ENCODE peak calls at places on chromosome 20, in ten cellular contexts. P, Z, R, A, J, Q, F, W, C and E are unnamed samples.

GRCh38 chr20:18613553-18613952 is 25.7 kb downstream of the DTD1 start:
- DNase-seq in C (no peak), F (no peak), Q (no peak), P (no peak), A (peak), R (no peak), J (peak), W (peak), Z (no peak), E (no peak)

GRCh38 chr20:37741560-37741959 is 47.7 kb downstream of the CTNNBL1 start:
- DNase-seq in F (no peak), W (peak), Z (no peak), A (no peak), J (no peak), Q (no peak), P (no peak), R (no peak), C (peak), E (no peak)

GRCh38 chr20:37914672-37915433 is 11.9 kb downstream of the VSTM2L start:
- DNase-seq in F (no peak), C (peak), Z (no peak), Q (peak), W (no peak), A (no peak), J (no peak), P (peak), R (no peak), E (no peak)

GRCh38 chr20:33229843-33230242 is 6.0 kb upstream of the BPIFA1 start:
- DNase-seq in R (no peak), Z (no peak), A (no peak), F (no peak), J (no peak), P (no peak), Q (no peak), C (peak), W (no peak), E (no peak)

GRCh38 chr20:10385850-10386544 is 48.0 kb downstream of the MKKS start:
- DNase-seq in J (no peak), Q (no peak), W (no peak), R (no peak), A (peak), C (no peak), P (no peak), Z (no peak), F (no peak), E (no peak)

GRCh38 chr20:63027425-63028389 is 20.9 kb upstream of the BHLHE23 start:
- DNase-seq in R (peak), P (peak), C (no peak), J (no peak), Z (no peak), W (peak), F (no peak), Q (no peak), A (no peak), E (no peak)

GRCh38 chr20:63006611-63007471 is at the start of gene BHLHE23:
- DNase-seq in W (no peak), R (no peak), Q (no peak), C (no peak), P (no peak), F (no peak), J (no peak), Z (no peak), A (no peak), E (no peak)

GRCh38 chr20:59388402-59388801 is 88.0 kb downstream of the EDN3 start:
- DNase-seq in Q (no peak), P (no peak), J (no peak), A (no peak), W (no peak), F (no peak), R (no peak), Z (no peak), C (no peak), E (no peak)

GRCh38 chr20:46135856-46136633 is 17.9 kb downstream of the CD40 start:
- DNase-seq in P (no peak), W (no peak), R (no peak), A (no peak), C (no peak), Z (no peak), J (no peak), Q (no peak), F (no peak), E (no peak)

GRCh38 chr20:61251529-61252393 is at the start of gene CDH4:
- DNase-seq in W (no peak), A (no peak), P (no peak), F (no peak), Q (no peak), Z (no peak), J (no peak), R (no peak), C (no peak), E (no peak)

GRCh38 chr20:16308754-16309153 is 264.5 kb downstream of the KIF16B start:
- DNase-seq in W (no peak), Q (no peak), R (no peak), P (no peak), Z (no peak), F (no peak), C (no peak), J (no peak), A (peak), E (no peak)

GRCh38 chr20:37524859-37525708 is 2.6 kb downstream of the BLCAP start:
- DNase-seq in P (no peak), A (peak), W (peak), F (peak), R (no peak), Q (no peak), J (peak), Z (no peak), C (no peak), E (no peak)

GRCh38 chr20:17935186-17935585 is 33.4 kb downstream of the SNX5 start:
- DNase-seq in Z (no peak), J (no peak), Q (no peak), C (no peak), P (no peak), W (no peak), R (no peak), A (peak), F (no peak), E (no peak)

GRCh38 chr20:33450867-33451266 is 7.3 kb upstream of the SNTA1 start:
- DNase-seq in P (no peak), Z (no peak), F (no peak), R (no peak), J (no peak), C (no peak), A (peak), Q (no peak), W (peak), E (no peak)

DNA sequence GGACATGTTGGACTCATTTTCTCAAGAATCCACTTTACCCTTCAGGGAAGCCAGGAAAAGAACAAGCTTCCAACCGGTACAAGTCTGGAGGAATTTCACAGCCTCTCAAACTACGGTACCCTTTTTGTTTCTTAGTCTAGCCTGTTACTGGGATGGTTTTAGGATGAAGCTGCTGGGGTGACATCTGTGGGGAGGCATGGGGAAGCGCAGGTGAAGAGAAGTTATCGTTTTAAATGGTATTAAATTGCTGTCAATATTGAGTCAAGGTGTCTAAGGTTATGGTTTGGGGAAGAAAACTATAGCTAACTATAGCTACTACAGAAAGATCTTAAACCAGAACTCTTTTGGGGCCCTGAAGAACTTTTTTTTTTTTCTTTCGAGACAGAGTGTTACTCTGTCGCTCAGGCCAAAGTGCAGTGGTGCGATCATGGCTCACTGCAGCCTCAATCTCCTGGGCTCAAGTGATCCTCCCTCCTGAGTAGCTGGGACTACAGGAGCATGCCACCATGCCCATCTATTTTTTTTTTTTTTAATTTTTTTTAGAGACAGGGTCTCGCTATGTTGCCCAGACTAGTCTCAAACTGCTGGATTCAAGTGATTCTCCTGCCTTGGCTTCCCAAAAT is 128.7 kb downstream of the RIN2 start:
- DNase-seq in F (no peak), J (no peak), Q (no peak), A (peak), C (no peak), W (peak), P (no peak), Z (no peak), R (no peak), E (no peak)
- H3K4me3 ChIP-seq in F (peak), J (no peak), Q (no peak), A (no peak), C (peak), W (peak), P (peak), Z (no peak), R (no peak), E (no peak)

GRCh38 chr20:40798066-40798465 is 109.0 kb upstream of the MAFB start:
- DNase-seq in Z (no peak), F (no peak), R (no peak), P (no peak), W (no peak), J (no peak), Q (no peak), C (no peak), A (no peak), E (no peak)

GRCh38 chr20:40802886-40803285 is 113.8 kb upstream of the MAFB start:
- DNase-seq in C (no peak), R (no peak), A (no peak), F (no peak), P (no peak), W (no peak), Q (no peak), Z (no peak), J (no peak), E (no peak)

GRCh38 chr20:40803381-40803780 is 114.3 kb upstream of the MAFB start:
- DNase-seq in C (no peak), R (no peak), J (no peak), A (no peak), W (no peak), F (peak), Z (no peak), Q (no peak), P (no peak), E (no peak)

GRCh38 chr20:40797425-40797824 is 108.4 kb upstream of the MAFB start:
- DNase-seq in R (no peak), P (no peak), J (no peak), A (peak), W (peak), F (peak), Q (no peak), Z (no peak), C (peak), E (no peak)
- TF ChIP-seq CTCF in R (no peak), P (no peak), J (no peak), A (peak), W (peak), F (no peak), Q (peak), Z (peak), C (peak), E (peak)

DNA sequence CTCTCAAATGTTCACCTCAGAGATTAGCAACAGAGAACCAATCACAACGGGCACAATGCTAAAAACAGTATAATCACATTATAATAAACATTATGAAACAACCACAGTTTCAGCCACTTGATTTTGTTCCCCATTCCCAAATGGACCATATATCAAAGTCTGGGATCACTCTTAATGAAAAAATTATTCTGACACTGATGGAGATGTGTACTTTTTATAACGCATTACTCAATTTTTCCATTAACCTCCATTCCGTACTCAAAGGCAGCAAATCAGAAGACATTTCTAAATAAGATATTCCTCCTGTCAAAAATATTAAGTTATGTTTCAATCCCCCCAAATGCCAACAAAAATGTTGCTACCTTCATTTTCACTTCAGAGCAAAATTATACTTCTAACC is 2.8 kb downstream of the CPNE1 start:
- DNase-seq in J (no peak), F (no peak), Z (no peak), P (no peak), Q (no peak), C (no peak), A (no peak), W (no peak), R (no peak), E (no peak)
- H3K4me3 ChIP-seq in J (no peak), F (no peak), Z (no peak), P (peak), Q (peak), C (peak), A (no peak), W (peak), R (peak), E (no peak)

GRCh38 chr20:58235010-58235409 is 6.6 kb upstream of the ANKRD60 start:
- DNase-seq in A (no peak), J (no peak), P (no peak), F (no peak), W (no peak), Z (no peak), C (no peak), R (no peak), Q (no peak), E (no peak)

GRCh38 chr20:58236612-58237317 is 8.3 kb upstream of the ANKRD60 start:
- DNase-seq in R (peak), C (peak), P (peak), F (peak), W (peak), J (peak), A (peak), Q (peak), Z (no peak), E (no peak)

GRCh38 chr20:58238490-58238889 is 10.0 kb upstream of the ANKRD60 start:
- DNase-seq in Z (no peak), J (no peak), F (no peak), P (no peak), A (no peak), R (no peak), C (no peak), Q (no peak), W (no peak), E (no peak)

GRCh38 chr20:58239216-58239615 is 10.8 kb upstream of the ANKRD60 start:
- DNase-seq in P (no peak), C (no peak), A (no peak), J (no peak), W (no peak), F (no peak), R (no peak), Q (no peak), Z (no peak), E (no peak)

DNA sequence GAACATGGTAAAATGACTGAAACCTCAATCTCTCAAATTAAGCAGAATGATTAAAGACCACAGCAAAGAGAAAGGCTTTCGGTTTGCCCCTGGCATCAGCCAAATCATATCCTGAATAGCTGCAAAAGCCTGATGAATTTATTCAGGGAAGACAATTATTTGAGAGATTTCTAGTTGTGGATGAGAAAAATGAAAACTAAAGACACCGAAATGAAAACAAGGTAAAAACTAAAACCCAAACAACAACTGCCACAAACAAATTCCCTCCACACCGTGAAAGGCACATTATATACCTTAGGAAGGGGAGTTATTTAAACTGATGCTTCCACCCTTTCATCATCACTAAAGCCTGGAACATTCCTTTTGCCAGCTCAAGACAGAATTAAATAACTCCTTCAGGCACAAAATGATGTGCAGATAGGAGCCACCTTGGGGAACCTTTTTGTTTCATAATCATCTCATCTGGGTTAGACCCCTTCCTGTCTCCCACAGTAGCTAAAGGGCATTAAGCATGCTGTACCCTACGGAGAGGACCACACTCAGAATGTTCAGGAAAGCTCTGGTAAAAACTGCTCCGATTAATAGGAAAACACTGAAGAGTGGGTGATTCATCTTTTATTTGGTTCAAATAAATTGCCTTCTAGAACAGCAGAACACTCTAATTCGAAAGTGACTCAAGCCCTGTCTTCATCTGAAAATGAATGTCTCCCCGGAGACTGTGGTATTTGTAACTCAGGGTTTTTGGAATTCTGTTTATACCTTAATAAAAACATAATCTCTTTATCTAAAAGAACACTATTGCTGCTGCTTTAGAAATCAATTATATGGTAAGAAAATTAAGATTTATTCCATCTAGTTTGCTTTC is 9.1 kb upstream of the ANKRD60 start:
- DNase-seq in Z (peak), P (no peak), W (peak), A (peak), R (no peak), Q (no peak), F (no peak), C (no peak), J (no peak), E (peak)
- TF ChIP-seq CTCF in Z (no peak), P (no peak), W (peak), A (no peak), R (no peak), Q (no peak), F (no peak), C (no peak), J (no peak), E (no peak)

GRCh38 chr20:51801220-51801991 is 915 bp downstream of the SALL4 start:
- DNase-seq in J (no peak), P (no peak), F (peak), R (no peak), A (no peak), W (no peak), C (no peak), Z (no peak), Q (no peak), E (no peak)
- H3K4me3 ChIP-seq in J (no peak), P (peak), F (peak), R (peak), A (peak), W (peak), C (peak), Z (peak), Q (no peak), E (peak)

DNA sequence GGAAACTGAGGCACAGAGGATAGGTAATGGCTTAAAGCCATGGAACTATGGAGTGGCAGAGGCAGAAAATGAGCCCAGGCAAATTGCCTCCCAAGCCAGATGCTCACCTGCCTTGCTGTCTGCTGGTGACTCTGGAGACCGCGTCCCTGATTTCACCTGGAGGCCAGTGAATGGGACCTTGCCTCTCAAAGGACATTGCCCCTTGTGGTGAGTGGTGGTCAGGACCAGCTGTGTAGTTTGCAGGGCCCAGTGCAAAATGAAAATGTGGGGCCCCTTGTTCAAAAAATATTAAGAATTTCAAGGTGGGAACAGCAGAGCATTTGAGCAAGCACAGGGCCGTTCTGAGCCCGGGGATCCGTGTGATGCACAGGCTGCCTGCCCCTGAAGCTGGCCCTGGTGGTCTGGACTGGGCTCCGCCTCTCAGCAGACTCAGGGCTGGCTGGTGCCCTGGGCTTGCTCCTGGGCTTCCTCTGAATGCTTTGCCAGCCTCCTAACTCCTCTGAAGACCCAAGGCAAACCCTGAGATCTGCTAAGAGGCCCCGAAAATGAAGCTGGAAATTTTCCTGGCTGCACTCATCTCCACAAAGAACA is 19.8 kb upstream of the KCNG1 start:
- DNase-seq in Q (no peak), Z (no peak), W (peak), A (no peak), F (no peak), C (peak), J (no peak), R (no peak), P (peak), E (no peak)
- TF ChIP-seq CTCF in Q (no peak), Z (peak), W (peak), A (peak), F (no peak), C (peak), J (no peak), R (no peak), P (no peak), E (peak)

DNA sequence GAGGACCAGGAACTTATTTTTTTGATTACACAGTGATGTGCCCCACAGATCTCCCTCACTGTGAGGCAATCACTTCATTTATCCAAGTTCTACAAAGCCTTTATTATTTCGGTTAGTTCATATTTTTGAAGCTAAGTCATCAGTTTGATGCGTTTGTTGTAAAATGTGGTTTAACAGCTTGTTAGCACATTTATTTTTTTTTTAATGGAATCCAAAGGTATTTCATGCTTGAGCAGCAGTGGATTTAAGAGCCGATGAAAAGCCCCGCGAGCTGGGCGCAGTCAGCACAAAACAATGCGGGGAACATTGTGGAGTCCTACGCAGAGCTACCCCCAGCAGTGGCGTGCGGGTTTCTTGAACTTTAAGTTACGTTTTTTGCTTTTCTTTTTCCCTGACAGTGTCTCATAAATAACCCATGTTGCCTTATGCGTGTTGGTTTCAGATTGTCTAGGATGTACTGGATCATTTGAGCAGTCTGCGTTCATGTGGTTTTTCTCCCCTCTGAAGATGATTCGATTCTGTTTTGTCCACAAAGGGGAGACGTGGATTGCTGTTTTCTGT is 233.6 kb upstream of the BMP2 start:
- DNase-seq in Z (peak), P (no peak), W (peak), R (no peak), J (no peak), F (no peak), Q (no peak), A (peak), C (no peak), E (peak)
- H3K4me3 ChIP-seq in Z (peak), P (no peak), W (peak), R (no peak), J (no peak), F (no peak), Q (no peak), A (no peak), C (no peak), E (peak)

GRCh38 chr20:24468401-24469115 is 871 bp upstream of the SYNDIG1 start:
- DNase-seq in J (no peak), R (no peak), C (no peak), P (no peak), A (no peak), Q (no peak), Z (no peak), W (no peak), F (no peak), E (no peak)

GRCh38 chr20:24472426-24472825 is 3.0 kb downstream of the SYNDIG1 start:
- DNase-seq in A (no peak), F (no peak), P (no peak), R (no peak), C (no peak), Q (no peak), Z (no peak), W (no peak), J (no peak), E (no peak)

GRCh38 chr20:24470031-24470781 is 777 bp downstream of the SYNDIG1 start:
- DNase-seq in W (no peak), C (no peak), Z (no peak), F (no peak), A (no peak), Q (no peak), R (no peak), J (no peak), P (no peak), E (no peak)

GRCh38 chr20:24469116-24470030 is at the start of gene SYNDIG1:
- DNase-seq in C (no peak), Q (no peak), P (no peak), J (no peak), F (no peak), W (no peak), A (no peak), Z (no peak), R (no peak), E (no peak)

GRCh38 chr20:24470782-24471582 is 1.6 kb downstream of the SYNDIG1 start:
- DNase-seq in P (peak), R (no peak), C (no peak), W (no peak), J (no peak), F (no peak), A (no peak), Q (no peak), Z (no peak), E (no peak)
- TF ChIP-seq CTCF in P (no peak), R (no peak), C (no peak), W (no peak), J (no peak), F (no peak), A (no peak), Q (no peak), Z (no peak), E (no peak)

GRCh38 chr20:328596-329324 is 3.4 kb downstream of the SOX12 start:
- DNase-seq in J (no peak), F (no peak), W (no peak), C (no peak), R (no peak), Z (no peak), A (no peak), Q (no peak), P (no peak), E (no peak)
- H3K4me3 ChIP-seq in J (no peak), F (no peak), W (no peak), C (peak), R (no peak), Z (no peak), A (no peak), Q (no peak), P (no peak), E (peak)